ENCODE peak calls at places on chromosome 4, in five cellular contexts. R, F, Q, U and T are unnamed samples.

GRCh38 chr4:7939377-7940108 is at the start of gene AFAP1:
- DNase-seq in Q (no peak), R (peak), U (peak), F (peak), T (peak)

GRCh38 chr4:73257995-73258667 is 467 bp downstream of the ANKRD17 start:
- DNase-seq in R (peak), F (no peak), U (peak), Q (peak), T (no peak)

GRCh38 chr4:54745031-54745770 is 87.4 kb downstream of the KIT start:
- DNase-seq in F (no peak), U (peak), R (no peak), Q (no peak), T (no peak)

GRCh38 chr4:56240554-56241190 is 146.6 kb downstream of the AASDH start:
- DNase-seq in R (no peak), F (no peak), U (no peak), Q (no peak), T (no peak)

GRCh38 chr4:1176398-1177273 is 4.3 kb upstream of the SPON2 start:
- DNase-seq in U (no peak), R (no peak), Q (no peak), F (no peak), T (no peak)

GRCh38 chr4:23993373-23993772 is 103.5 kb upstream of the PPARGC1A start:
- DNase-seq in F (no peak), Q (no peak), U (no peak), R (no peak), T (no peak)

GRCh38 chr4:75834772-75835154 is 67.5 kb downstream of the PPEF2 start:
- DNase-seq in Q (no peak), U (peak), R (no peak), F (no peak), T (no peak)

GRCh38 chr4:79024371-79024770 is 85.1 kb upstream of the PAQR3 start:
- DNase-seq in U (no peak), Q (no peak), F (no peak), R (no peak), T (no peak)

GRCh38 chr4:20137176-20137575 is 114.5 kb upstream of the SLIT2 start:
- DNase-seq in Q (no peak), F (no peak), R (no peak), U (peak), T (no peak)

GRCh38 chr4:79241846-79242245 is 84.0 kb downstream of the NAA11 start:
- DNase-seq in R (no peak), Q (no peak), F (no peak), U (peak), T (no peak)

GRCh38 chr4:183961772-183962171 is 56.7 kb downstream of the STOX2 start:
- DNase-seq in R (no peak), Q (no peak), U (no peak), F (no peak), T (no peak)

GRCh38 chr4:82885410-82885809 is 5.5 kb downstream of the SEC31A start:
- DNase-seq in R (no peak), F (no peak), Q (no peak), U (no peak), T (no peak)

GRCh38 chr4:38119663-38120374 is 159.6 kb downstream of the PTTG2 start:
- DNase-seq in U (peak), Q (no peak), R (peak), F (no peak), T (no peak)